ENCODE peak calls at places on chromosomes 11 and 22, in six cellular contexts. Q is epithelial cell of esophagus, A is G401, S is suprapubic skin, L is colonic mucosa, T is thoracic aorta. B is an unnamed sample.

GRCh38 chr11:71459076-71459766 is 6.2 kb downstream of the NADSYN1 start:
- DNase-seq in A (no peak), Q (no peak), S (no peak), L (no peak), T (no peak), B (no peak)

GRCh38 chr11:2273771-2274170 is 3.4 kb upstream of the ASCL2 start:
- DNase-seq in T (no peak), L (peak; percentile 10), A (no peak), S (no peak), Q (no peak), B (no peak)

GRCh38 chr22:46007003-46007847 is 30.3 kb upstream of the WNT7B start:
- DNase-seq in A (no peak), L (no peak), Q (peak; percentile 93), S (peak; percentile 88), T (no peak), B (peak; percentile 94)

GRCh38 chr11:70343631-70344030 is 54.7 kb upstream of the CTTN start:
- DNase-seq in Q (no peak), A (no peak), T (no peak), L (no peak), S (no peak), B (no peak)

GRCh38 chr11:34915136-34916013 is 804 bp downstream of the APIP start:
- DNase-seq in Q (no peak), S (no peak), L (no peak), A (peak; percentile 67), T (no peak), B (no peak)

GRCh38 chr22:20435436-20436308 is 2.0 kb downstream of the SCARF2 start:
- DNase-seq in A (no peak), S (peak; percentile 60), Q (no peak), T (no peak), L (no peak), B (no peak)

GRCh38 chr11:19513253-19513652 is 199.4 kb upstream of the NAV2 start:
- DNase-seq in Q (no peak), A (no peak), L (no peak), S (no peak), T (no peak), B (no peak)

GRCh38 chr22:20867179-20868099 is 8.6 kb downstream of the SNAP29 start:
- DNase-seq in T (no peak), A (peak; percentile 40), S (no peak), Q (no peak), L (peak; percentile 85), B (no peak)

GRCh38 chr11:16382638-16383380 is 26.5 kb upstream of the SOX6 start:
- DNase-seq in T (no peak), Q (no peak), L (no peak), S (no peak), A (no peak), B (no peak)

GRCh38 chr11:34198523-34198922 is 93.1 kb downstream of the NAT10 start:
- DNase-seq in T (no peak), S (no peak), L (no peak), Q (no peak), A (no peak), B (no peak)

GRCh38 chr11:109798521-109798920 is 294.7 kb upstream of the ZC3H12C start:
- DNase-seq in Q (no peak), S (no peak), T (no peak), L (no peak), A (no peak), B (no peak)

GRCh38 chr22:19880786-19881569 is 26.3 kb upstream of the GNB1L start:
- DNase-seq in A (peak; percentile 55), Q (peak; percentile 88), S (peak; percentile 81), T (no peak), L (peak; percentile 22), B (no peak)

GRCh38 chr11:93541884-93542752 is 1.1 kb downstream of the SMCO4 start:
- DNase-seq in S (no peak), A (peak; percentile 23), L (peak; percentile 56), T (no peak), Q (peak; percentile 63), B (no peak)

GRCh38 chr11:63939351-63939920 is 634 bp downstream of the NAA40 start:
- DNase-seq in S (no peak), A (peak; percentile 30), L (peak; percentile 46), Q (peak; percentile 46), T (no peak), B (no peak)

GRCh38 chr11:113674397-113674685 is 31.8 kb downstream of the TMPRSS5 start:
- DNase-seq in S (no peak), A (no peak), T (no peak), Q (no peak), L (no peak), B (no peak)

GRCh38 chr11:72103754-72104167 is 664 bp upstream of the LAMTOR1 start:
- DNase-seq in L (no peak), A (no peak), S (no peak), Q (no peak), T (no peak), B (no peak)

GRCh38 chr11:120184946-120185677 is 25.7 kb upstream of the OAF start:
- DNase-seq in L (peak; percentile 86), S (peak; percentile 67), T (no peak), Q (no peak), A (no peak), B (peak; percentile 85)

B was measured in lower leg skin.